ENCODE peak calls at places on chromosomes 1 and 21, in eight cellular contexts. H, P, Z, N, O, K, A and M are unnamed samples.

GRCh38 chr1:26848947-26849774 is 13.8 kb upstream of the SFN start:
- DNase-seq in H (no peak), P (no peak), Z (no peak), N (peak; percentile 100), O (no peak), K (no peak), A (no peak), M (no peak)

GRCh38 chr21:29384608-29385359 is 86.1 kb downstream of the BACH1 start:
- DNase-seq in H (no peak), P (no peak), Z (no peak), N (no peak), O (no peak), K (no peak), A (no peak), M (no peak)

GRCh38 chr1:58857673-58858343 is 74.0 kb upstream of the JUN start:
- DNase-seq in H (no peak), P (no peak), Z (no peak), N (no peak), O (no peak), K (peak; percentile 67), A (no peak), M (no peak)

GRCh38 chr1:19861034-19861433 is 21.2 kb upstream of the OTUD3 start:
- DNase-seq in H (no peak), P (no peak), Z (no peak), N (peak; percentile 53), O (no peak), K (no peak), A (no peak), M (no peak)

GRCh38 chr1:16067127-16067768 is 6.2 kb downstream of the FAM131C start:
- DNase-seq in H (no peak), P (no peak), Z (no peak), N (peak; percentile 46), O (no peak), K (no peak), A (peak; percentile 49), M (no peak)

GRCh38 chr21:33441489-33442477 is 38.0 kb downstream of the TMEM50B start:
- DNase-seq in H (no peak), P (no peak), Z (no peak), N (peak; percentile 96), O (no peak), K (peak; percentile 91), A (peak; percentile 47), M (peak; percentile 67)

GRCh38 chr1:234743866-234744581 is 134.0 kb upstream of the IRF2BP2 start:
- DNase-seq in H (no peak), P (no peak), Z (no peak), N (no peak), O (no peak), K (no peak), A (no peak), M (no peak)

GRCh38 chr1:185453496-185454192 is 136.6 kb upstream of the IVNS1ABP start:
- DNase-seq in H (no peak), P (no peak), Z (no peak), N (no peak), O (no peak), K (no peak), A (no peak), M (no peak)

GRCh38 chr1:239361403-239361802 is 25.0 kb upstream of the CHRM3 start:
- DNase-seq in H (no peak), P (no peak), Z (no peak), N (peak; percentile 77), O (no peak), K (no peak), A (no peak), M (no peak)

GRCh38 chr1:206479164-206480125 is 9.2 kb downstream of the IKBKE start:
- DNase-seq in H (no peak), P (peak; percentile 60), Z (peak; percentile 72), N (peak; percentile 49), O (peak; percentile 90), K (no peak), A (peak; percentile 56), M (peak; percentile 77)

GRCh38 chr1:30083800-30084464 is 639.5 kb downstream of the MATN1 start:
- DNase-seq in H (peak; percentile 4), P (no peak), Z (no peak), N (peak; percentile 45), O (peak; percentile 6), K (no peak), A (no peak), M (no peak)

GRCh38 chr1:9842781-9843575 is 19.2 kb upstream of the CLSTN1 start:
- DNase-seq in H (no peak), P (no peak), Z (no peak), N (no peak), O (no peak), K (no peak), A (peak; percentile 47), M (no peak)

GRCh38 chr1:201026746-201027145 is 3.2 kb upstream of the KIF21B start:
- DNase-seq in H (no peak), P (no peak), Z (no peak), N (no peak), O (no peak), K (no peak), A (no peak), M (no peak)

GRCh38 chr1:153774780-153775431 is at the start of gene SLC27A3:
- DNase-seq in H (no peak), P (no peak), Z (peak; percentile 45), N (peak; percentile 46), O (peak; percentile 79), K (no peak), A (peak; percentile 86), M (peak; percentile 78)

GRCh38 chr1:229432116-229432461 is 1.8 kb downstream of the ACTA1 start:
- DNase-seq in H (no peak), P (no peak), Z (no peak), N (no peak), O (no peak), K (no peak), A (no peak), M (no peak)

GRCh38 chr1:53321366-53321765 is 6.5 kb downstream of the LRP8 start:
- DNase-seq in H (no peak), P (no peak), Z (no peak), N (no peak), O (no peak), K (no peak), A (no peak), M (no peak)

GRCh38 chr21:41054206-41054605 is 113.8 kb upstream of the BACE2 start:
- DNase-seq in H (no peak), P (no peak), Z (no peak), N (no peak), O (no peak), K (no peak), A (no peak), M (no peak)

GRCh38 chr21:20999567-21000169 is 1.5 kb downstream of the NCAM2 start:
- DNase-seq in H (no peak), P (no peak), Z (no peak), N (peak; percentile 9), O (peak; percentile 60), K (no peak), A (no peak), M (no peak)

GRCh38 chr1:2417083-2417832 is 4.9 kb upstream of the PEX10 start:
- DNase-seq in H (no peak), P (no peak), Z (no peak), N (no peak), O (no peak), K (no peak), A (no peak), M (no peak)

DNA sequence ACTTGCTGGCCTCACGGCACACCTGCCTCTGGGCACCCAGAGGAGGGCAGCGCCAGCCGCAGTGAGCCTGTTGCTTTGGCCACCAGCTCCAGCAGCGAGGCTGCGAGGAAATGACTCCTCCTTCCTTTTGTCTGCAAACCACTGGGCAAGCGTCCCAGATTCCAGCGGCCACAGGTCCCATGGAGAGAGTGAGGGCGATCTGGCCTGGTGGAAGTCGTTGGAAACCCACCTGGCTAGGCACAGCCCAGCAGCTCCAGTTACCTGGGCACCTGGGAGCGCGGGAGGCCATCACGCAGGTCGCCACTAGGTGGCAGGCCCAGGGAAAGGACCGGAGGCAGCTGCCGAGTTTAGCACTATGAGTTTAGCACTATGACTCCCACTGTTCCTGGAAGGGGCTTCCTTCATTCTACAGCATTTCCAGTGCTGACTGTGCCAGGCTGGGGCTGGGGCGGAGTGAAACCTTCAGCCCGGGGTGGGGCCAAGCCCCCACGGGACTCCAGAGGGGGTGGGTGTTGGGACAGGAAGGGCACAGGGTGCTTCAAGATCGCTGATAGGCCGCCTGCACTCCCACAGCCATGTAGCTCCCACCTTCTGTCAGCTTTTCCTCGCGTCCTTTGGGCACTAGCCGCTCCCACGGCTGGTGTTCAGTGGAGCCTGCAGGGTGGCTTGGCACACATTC is 1.1 kb upstream of the ESPN start:
- DNase-seq in H (no peak), P (no peak), Z (peak; percentile 77), N (peak; percentile 91), O (no peak), K (no peak), A (no peak), M (no peak)
- H3K27ac ChIP-seq in H (no peak overlapping the region), P (no peak overlapping the region), Z (no peak overlapping the region), N (peak overlapping the region; percentile 46), O (no peak overlapping the region), K (no peak overlapping the region), A (no peak overlapping the region), M (no peak overlapping the region)

GRCh38 chr1:44048816-44049215 is 17.6 kb upstream of the SLC6A9 start:
- DNase-seq in H (no peak), P (no peak), Z (no peak), N (peak; percentile 69), O (no peak), K (no peak), A (no peak), M (no peak)
- H3K27ac ChIP-seq in H (peak overlapping the region; percentile 88), P (no peak overlapping the region), Z (no peak overlapping the region), N (peak overlapping the region; percentile 65), O (no peak overlapping the region), K (no peak overlapping the region), A (no peak overlapping the region), M (no peak overlapping the region)

DNA sequence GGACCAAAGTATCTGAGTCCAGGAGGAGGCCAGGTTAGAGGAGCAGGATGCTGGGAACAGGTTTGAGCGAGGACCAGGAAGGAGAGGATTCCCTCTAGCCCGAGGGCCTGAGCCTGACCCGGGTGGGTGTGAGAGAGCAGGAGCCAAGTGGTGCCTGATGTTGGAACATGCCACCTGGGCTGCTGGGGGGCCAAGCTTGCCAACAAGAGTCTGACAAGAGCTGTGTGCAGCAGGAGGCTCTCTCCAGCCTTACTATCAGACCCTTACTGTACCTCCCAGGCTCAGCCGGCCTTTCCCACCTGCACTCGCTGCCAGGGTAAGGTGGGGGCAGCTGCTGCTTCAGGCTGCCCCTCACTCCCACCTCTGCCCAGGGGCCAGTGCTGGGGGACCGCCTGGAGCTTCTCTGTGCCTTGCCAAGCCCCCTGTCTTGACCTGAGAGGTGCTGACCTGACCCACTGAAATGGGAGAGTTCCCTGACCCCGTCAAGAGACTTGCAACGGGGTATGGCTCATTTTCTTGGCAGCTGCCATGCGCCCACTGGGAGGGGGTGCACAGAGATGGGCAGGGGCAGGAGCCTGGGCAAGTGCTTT is 159.6 kb upstream of the VAMP3 start:
- DNase-seq in H (no peak), P (no peak), Z (no peak), N (no peak), O (no peak), K (no peak), A (no peak), M (no peak)
- H3K27ac ChIP-seq in H (no peak overlapping the region), P (no peak overlapping the region), Z (no peak overlapping the region), N (no peak overlapping the region), O (no peak overlapping the region), K (no peak overlapping the region), A (no peak overlapping the region), M (no peak overlapping the region)

DNA sequence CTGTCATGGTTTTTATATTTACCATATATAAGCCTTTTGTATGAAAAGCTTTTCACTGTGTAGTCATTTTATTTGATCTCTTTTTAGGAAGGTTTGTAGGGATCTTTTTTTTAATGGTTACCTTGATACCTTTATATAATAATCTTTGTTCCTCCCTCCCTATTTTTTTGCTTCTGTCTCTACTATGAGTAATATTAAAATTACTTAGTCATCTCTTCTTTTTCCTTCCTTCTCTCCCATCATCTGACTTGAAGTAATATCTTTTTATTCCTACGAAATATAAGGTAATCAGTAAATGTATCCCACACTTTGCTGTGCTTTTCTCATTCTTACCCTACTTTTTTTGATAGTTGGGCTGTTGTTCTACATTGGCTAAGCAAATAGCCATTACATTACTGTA is 161.4 kb downstream of the MAGI3 start:
- DNase-seq in H (no peak), P (no peak), Z (no peak), N (peak; percentile 26), O (no peak), K (no peak), A (no peak), M (no peak)
- H3K27ac ChIP-seq in H (no peak overlapping the region), P (no peak overlapping the region), Z (no peak overlapping the region), N (no peak overlapping the region), O (no peak overlapping the region), K (no peak overlapping the region), A (no peak overlapping the region), M (no peak overlapping the region)